ENCODE peak calls at places on chromosomes 4 and X, in ten cellular contexts. V is thyroid gland, U is gastrocnemius medialis, G is right lobe of liver, C is H1, A is A549, L is HCT116, Q is uterus, K is tibial nerve, M is ovary. R is an unnamed sample.

GRCh38 chr4:88653371-88653946 is 44.2 kb downstream of the NAP1L5 start:
- DNase-seq in V (no peak), U (no peak), G (no peak), C (no peak), A (no peak), L (no peak), Q (no peak), K (no peak), M (no peak), R (no peak)

GRCh38 chr4:168843635-168844034 is 166.4 kb downstream of the CBR4 start:
- DNase-seq in V (no peak), U (no peak), G (no peak), C (no peak), A (no peak), L (no peak), Q (no peak), K (no peak), M (no peak), R (no peak)

GRCh38 chr4:55546633-55547460 is at the start of gene CLOCK:
- DNase-seq in V (peak; percentile 91), U (peak; percentile 75), G (peak; percentile 91), C (no peak), A (peak; percentile 43), L (peak; percentile 68), Q (peak; percentile 87), K (peak; percentile 64), M (peak; percentile 91), R (peak; percentile 90)

GRCh38 chrX:54419559-54420302 is 20.5 kb upstream of the TSR2 start:
- DNase-seq in V (no peak), U (no peak), G (no peak), C (no peak), A (no peak), L (no peak), Q (no peak), K (no peak), M (no peak), R (no peak)

GRCh38 chr4:79623125-79623905 is 215.3 kb upstream of the GK2 start:
- DNase-seq in V (no peak), U (no peak), G (no peak), C (no peak), A (no peak), L (no peak), Q (peak; percentile 16), K (peak; percentile 24), M (no peak), R (no peak)

GRCh38 chr4:107616838-107617389 is 103.1 kb downstream of the PAPSS1 start:
- DNase-seq in V (no peak), U (no peak), G (no peak), C (no peak), A (no peak), L (no peak), Q (no peak), K (no peak), M (no peak), R (no peak)

GRCh38 chr4:90641856-90642599 is 514.8 kb downstream of the CCSER1 start:
- DNase-seq in V (no peak), U (no peak), G (no peak), C (no peak), A (no peak), L (no peak), Q (no peak), K (no peak), M (no peak), R (no peak)

GRCh38 chrX:108091878-108092291 is 307 bp downstream of the ATG4A start:
- DNase-seq in V (no peak), U (peak; percentile 8), G (no peak), C (no peak), A (no peak), L (peak; percentile 8), Q (no peak), K (no peak), M (no peak), R (no peak)

GRCh38 chr4:147975902-147976301 is 244.0 kb downstream of the ARHGAP10 start:
- DNase-seq in V (no peak), U (no peak), G (no peak), C (no peak), A (no peak), L (no peak), Q (no peak), K (no peak), M (no peak), R (no peak)

GRCh38 chrX:23513121-23513520 is 154.2 kb upstream of the PRDX4 start:
- DNase-seq in V (no peak), U (no peak), G (no peak), C (no peak), A (no peak), L (no peak), Q (no peak), K (no peak), M (no peak), R (no peak)

GRCh38 chr4:186726440-186727148 is 2.9 kb upstream of the FAT1 start:
- DNase-seq in V (peak; percentile 67), U (no peak), G (peak; percentile 74), C (no peak), A (peak; percentile 53), L (peak; percentile 56), Q (peak; percentile 45), K (peak; percentile 53), M (peak; percentile 84), R (peak; percentile 92)

GRCh38 chr4:151325320-151326246 is at the start of gene SH3D19:
- DNase-seq in V (peak; percentile 65), U (peak; percentile 40), G (peak; percentile 90), C (no peak), A (peak; percentile 61), L (peak; percentile 68), Q (peak; percentile 77), K (peak; percentile 55), M (peak; percentile 76), R (peak; percentile 91)

GRCh38 chr4:2261110-2261852 is 628 bp downstream of the MXD4 start:
- DNase-seq in V (peak; percentile 57), U (no peak), G (peak; percentile 62), C (no peak), A (peak; percentile 7), L (no peak), Q (peak; percentile 42), K (no peak), M (peak; percentile 70), R (peak; percentile 77)

GRCh38 chr4:54228563-54229501 is at the start of gene PDGFRA:
- DNase-seq in V (no peak), U (peak; percentile 53), G (no peak), C (no peak), A (no peak), L (no peak), Q (peak; percentile 85), K (peak; percentile 85), M (peak; percentile 88), R (peak; percentile 72)
- H3K4me3 ChIP-seq in V (peak within 1 kb of the TSS; percentile 4), U (peak within 1 kb of the TSS; percentile 58), G (peak within 1 kb of the TSS; percentile 60), C (peak within 1 kb of the TSS; percentile 14), A (peak within 1 kb of the TSS; percentile 47), L (peak within 1 kb of the TSS; percentile 51), Q (peak within 1 kb of the TSS; percentile 49), K (peak within 1 kb of the TSS; percentile 62), M (peak within 1 kb of the TSS; percentile 68), R (peak within 1 kb of the TSS; percentile 72)

GRCh38 chr4:28105271-28105859 is 1244.7 kb downstream of the STIM2 start:
- DNase-seq in V (no peak), U (no peak), G (no peak), C (no peak), A (no peak), L (no peak), Q (no peak), K (no peak), M (no peak), R (no peak)

GRCh38 chr4:28106155-28106554 is 1245.5 kb downstream of the STIM2 start:
- DNase-seq in V (no peak), U (no peak), G (no peak), C (no peak), A (no peak), L (no peak), Q (no peak), K (no peak), M (no peak), R (no peak)

GRCh38 chr4:28101583-28101982 is 1240.9 kb downstream of the STIM2 start:
- DNase-seq in V (no peak), U (no peak), G (no peak), C (no peak), A (no peak), L (no peak), Q (no peak), K (no peak), M (no peak), R (no peak)
- TF ChIP-seq POLR2A in V (no peak), U (no peak), G (no peak), C (no peak), A (no peak), L (no peak), Q (no peak), K (no peak), M (no peak), R (no peak)

DNA sequence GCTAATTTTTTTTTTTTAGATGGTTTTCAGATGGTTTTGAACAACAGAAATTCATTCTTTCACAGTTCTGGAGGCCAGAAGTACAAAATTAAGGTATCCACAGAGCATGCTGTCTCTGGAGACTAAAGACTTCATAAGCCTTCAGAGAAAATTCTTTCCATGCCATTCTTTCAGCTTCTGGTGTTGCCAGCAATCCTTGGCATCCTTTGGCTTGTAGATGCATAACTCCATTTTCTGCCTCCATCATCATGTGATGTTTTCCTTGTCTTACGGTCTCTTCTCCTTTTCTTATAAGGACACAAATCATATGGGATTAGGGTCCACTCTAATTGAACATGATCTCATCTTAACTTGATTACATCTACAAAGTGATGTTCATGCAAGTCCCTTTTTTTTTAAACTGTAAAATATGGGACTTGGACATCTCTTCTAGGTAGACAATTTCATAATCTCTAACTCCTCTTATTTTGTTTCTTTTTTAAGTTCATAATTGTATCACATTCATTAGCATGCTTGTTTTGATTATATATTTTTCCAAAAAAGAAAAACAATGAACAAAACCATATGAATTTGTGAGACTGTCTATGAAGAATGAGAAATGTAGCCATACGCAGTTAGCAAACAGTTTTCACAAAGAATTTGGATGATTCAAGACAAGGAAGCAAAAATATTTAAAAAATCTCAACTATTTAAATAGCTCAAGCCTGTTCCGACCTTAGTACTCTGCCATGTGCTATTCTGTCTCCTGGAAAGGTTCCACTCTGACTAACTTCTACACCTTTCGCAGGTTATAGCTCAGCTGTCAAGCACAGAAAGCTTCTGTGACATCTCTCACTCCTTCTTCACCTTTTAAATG is 53.1 kb upstream of the GIMD1 start:
- DNase-seq in V (no peak), U (no peak), G (no peak), C (no peak), A (no peak), L (no peak), Q (no peak), K (no peak), M (no peak), R (no peak)
- H3K27ac ChIP-seq in V (no peak overlapping the region), U (no peak overlapping the region), G (no peak overlapping the region), C (no peak overlapping the region), A (no peak overlapping the region), L (no peak overlapping the region), Q (no peak overlapping the region), K (no peak overlapping the region), M (no peak overlapping the region), R (no peak overlapping the region)

DNA sequence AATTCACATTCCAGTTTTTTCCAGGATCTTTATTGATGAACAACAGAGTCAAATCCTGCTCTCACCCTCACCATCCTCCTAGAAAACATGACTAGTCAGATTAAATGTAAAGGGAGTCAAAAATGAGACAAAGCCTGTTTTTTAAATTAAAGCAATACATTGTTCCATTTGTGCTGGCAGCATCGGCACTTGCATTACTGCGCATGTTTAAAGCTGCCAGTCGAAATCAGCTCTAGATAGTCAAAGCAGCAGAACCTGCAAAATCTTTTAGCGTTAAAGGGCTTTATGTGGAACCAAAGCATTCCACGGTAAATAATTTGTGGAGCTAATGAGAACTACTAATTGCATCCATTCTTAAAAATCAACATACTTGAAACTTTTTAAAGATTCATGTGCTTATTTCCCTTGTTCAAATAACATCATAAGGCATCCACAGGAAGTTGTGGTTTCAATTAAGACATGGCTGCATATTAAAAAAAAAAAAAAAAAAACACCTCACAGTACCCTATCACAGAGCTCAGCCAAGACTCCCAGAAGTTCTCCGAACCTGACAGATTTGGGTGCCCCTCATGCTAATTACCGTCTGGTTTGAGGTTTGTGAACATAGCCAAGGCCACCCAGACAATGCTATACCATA is 82.2 kb downstream of the SH3KBP1 start:
- DNase-seq in V (no peak), U (no peak), G (no peak), C (no peak), A (no peak), L (no peak), Q (no peak), K (no peak), M (no peak), R (no peak)
- H3K4me3 ChIP-seq in V (no peak overlapping the region), U (no peak overlapping the region), G (no peak overlapping the region), C (no peak overlapping the region), A (no peak overlapping the region), L (no peak overlapping the region), Q (no peak overlapping the region), K (no peak overlapping the region), M (no peak overlapping the region), R (no peak overlapping the region)

R was measured in Peyer's patch.